ENCODE peak calls at places on chromosomes 3 and 15, in eight cellular contexts. U is fibroblast of mammary gland; G is dorsolateral prefrontal cortex; V is fibroblast of pulmonary artery; H is effector CD4-positive, alpha-beta T cell; D is A172; T is HCT116; N is HTR-8/SVneo. Y is an unnamed sample.

GRCh38 chr3:190972840-190973270 is 110.4 kb upstream of the GMNC start:
- DNase-seq in U (peak), G (no peak), V (no peak), H (no peak), D (peak), T (no peak), N (no peak), Y (peak)

GRCh38 chr15:64152507-64153387 is 1.2 kb downstream of the SNX22 start:
- DNase-seq in U (no peak), G (no peak), V (no peak), H (no peak), D (no peak), T (no peak), N (no peak), Y (no peak)

GRCh38 chr3:129593595-129594339 is 12.7 kb downstream of the PLXND1 start:
- DNase-seq in U (no peak), G (no peak), V (no peak), H (no peak), D (peak), T (no peak), N (no peak), Y (no peak)

GRCh38 chr15:96887730-96888129 is 557.2 kb downstream of the NR2F2 start:
- DNase-seq in U (peak), G (no peak), V (peak), H (no peak), D (peak), T (no peak), N (peak), Y (peak)

GRCh38 chr15:73633991-73634495 is 854 bp upstream of the NPTN start:
- DNase-seq in U (peak), G (no peak), V (peak), H (no peak), D (peak), T (peak), N (peak), Y (peak)

GRCh38 chr3:147680820-147681488 is 271.8 kb downstream of the ZIC1 start:
- DNase-seq in U (no peak), G (no peak), V (no peak), H (no peak), D (no peak), T (no peak), N (no peak), Y (no peak)

GRCh38 chr15:77811270-77811669 is 178.6 kb upstream of the LINGO1 start:
- DNase-seq in U (no peak), G (no peak), V (no peak), H (no peak), D (no peak), T (no peak), N (no peak), Y (no peak)

GRCh38 chr3:9195390-9195789 is 54.1 kb downstream of the SRGAP3 start:
- DNase-seq in U (no peak), G (no peak), V (no peak), H (no peak), D (no peak), T (no peak), N (no peak), Y (no peak)

GRCh38 chr3:52494446-52494845 is 692 bp upstream of the STAB1 start:
- DNase-seq in U (no peak), G (no peak), V (no peak), H (no peak), D (no peak), T (no peak), N (no peak), Y (no peak)

GRCh38 chr3:5122741-5123706 is 932 bp downstream of the ARL8B start:
- DNase-seq in U (peak), G (peak), V (peak), H (peak), D (peak), T (no peak), N (no peak), Y (peak)

GRCh38 chr3:114218006-114218405 is 19.4 kb downstream of the ZNF80 start:
- DNase-seq in U (no peak), G (no peak), V (peak), H (no peak), D (no peak), T (no peak), N (no peak), Y (no peak)

GRCh38 chr3:169390310-169390731 is 273.2 kb downstream of the MECOM start:
- DNase-seq in U (no peak), G (no peak), V (peak), H (no peak), D (peak), T (no peak), N (no peak), Y (peak)

GRCh38 chr3:77815467-77815866 is 775.6 kb downstream of the ROBO2 start:
- DNase-seq in U (no peak), G (no peak), V (no peak), H (no peak), D (no peak), T (no peak), N (no peak), Y (no peak)

GRCh38 chr3:64908292-64908691 is 220.5 kb upstream of the ADAMTS9 start:
- DNase-seq in U (peak), G (no peak), V (peak), H (no peak), D (peak), T (no peak), N (no peak), Y (peak)

GRCh38 chr3:142310439-142310838 is 85.1 kb upstream of the GK5 start:
- DNase-seq in U (no peak), G (no peak), V (no peak), H (no peak), D (no peak), T (no peak), N (no peak), Y (no peak)

GRCh38 chr3:157110761-157111238 is 49.1 kb downstream of the CCNL1 start:
- DNase-seq in U (no peak), G (no peak), V (no peak), H (no peak), D (no peak), T (no peak), N (no peak), Y (no peak)

GRCh38 chr15:46713045-46713444 is 1004.3 kb upstream of the SEMA6D start:
- DNase-seq in U (no peak), G (no peak), V (no peak), H (no peak), D (no peak), T (no peak), N (no peak), Y (no peak)

GRCh38 chr15:68228143-68228970 is 1.2 kb downstream of the CLN6 start:
- DNase-seq in U (peak), G (no peak), V (peak), H (no peak), D (peak), T (no peak), N (no peak), Y (peak)

GRCh38 chr3:150293401-150294001 is 114.6 kb upstream of the TSC22D2 start:
- DNase-seq in U (peak), G (no peak), V (peak), H (no peak), D (no peak), T (no peak), N (no peak), Y (peak)

GRCh38 chr3:109137766-109138165 is 1.2 kb downstream of the C3orf85 start:
- DNase-seq in U (no peak), G (no peak), V (no peak), H (no peak), D (no peak), T (no peak), N (no peak), Y (no peak)